ENCODE peak calls at places on chromosomes 6 and 20, in four cellular contexts. One of them, this sample, is unnamed.

GRCh38 chr6:134979142-134979541 is 29.2 kb upstream of the ALDH8A1 start:
- DNase-seq in nephron progenitor cell: no peak
- DNase-seq in OCI-LY7: no peak
- DNase-seq in A673: no peak
- DNase-seq in this sample: no peak

GRCh38 chr20:3749689-3750639 is 17.5 kb downstream of the HSPA12B start:
- DNase-seq in nephron progenitor cell: peak
- DNase-seq in OCI-LY7: no peak
- DNase-seq in A673: peak
- DNase-seq in this sample: peak

GRCh38 chr6:49462599-49462926 is 490 bp downstream of the MMUT start:
- DNase-seq in nephron progenitor cell: no peak
- DNase-seq in OCI-LY7: no peak
- DNase-seq in A673: no peak
- DNase-seq in this sample: peak

GRCh38 chr6:142485256-142485655 is 183.4 kb downstream of the ADGRG6 start:
- DNase-seq in nephron progenitor cell: no peak
- DNase-seq in OCI-LY7: no peak
- DNase-seq in A673: no peak
- DNase-seq in this sample: no peak

GRCh38 chr6:17450825-17451224 is 57.4 kb downstream of the CAP2 start:
- DNase-seq in nephron progenitor cell: no peak
- DNase-seq in OCI-LY7: no peak
- DNase-seq in A673: peak
- DNase-seq in this sample: no peak

GRCh38 chr6:140537211-140537610 is 1162.8 kb upstream of the CITED2 start:
- DNase-seq in nephron progenitor cell: no peak
- DNase-seq in OCI-LY7: no peak
- DNase-seq in A673: no peak
- DNase-seq in this sample: no peak

GRCh38 chr6:148166339-148166949 is 176.2 kb upstream of the SASH1 start:
- DNase-seq in nephron progenitor cell: no peak
- DNase-seq in OCI-LY7: peak
- DNase-seq in A673: peak
- DNase-seq in this sample: peak

GRCh38 chr6:158869010-158869603 is 49.9 kb upstream of the EZR start:
- DNase-seq in nephron progenitor cell: peak
- DNase-seq in OCI-LY7: peak
- DNase-seq in A673: no peak
- DNase-seq in this sample: peak

GRCh38 chr20:57650266-57650665 is 30.0 kb upstream of the ZBP1 start:
- DNase-seq in nephron progenitor cell: no peak
- DNase-seq in OCI-LY7: no peak
- DNase-seq in A673: no peak
- DNase-seq in this sample: no peak

GRCh38 chr6:104887350-104887749 is 27.6 kb upstream of the HACE1 start:
- DNase-seq in nephron progenitor cell: peak
- DNase-seq in OCI-LY7: peak
- DNase-seq in A673: peak
- DNase-seq in this sample: no peak

GRCh38 chr6:116398366-116399005 is 27.7 kb downstream of the DSE start:
- DNase-seq in nephron progenitor cell: no peak
- DNase-seq in OCI-LY7: no peak
- DNase-seq in A673: no peak
- DNase-seq in this sample: no peak

GRCh38 chr20:5400164-5400762 is 83.5 kb upstream of the PROKR2 start:
- DNase-seq in nephron progenitor cell: peak
- DNase-seq in OCI-LY7: peak
- DNase-seq in A673: peak
- DNase-seq in this sample: peak

GRCh38 chr6:6649824-6650349 is 61.4 kb downstream of the LY86 start:
- DNase-seq in nephron progenitor cell: no peak
- DNase-seq in OCI-LY7: no peak
- DNase-seq in A673: no peak
- DNase-seq in this sample: no peak

GRCh38 chr6:102619585-102619984 is 1226.1 kb downstream of the GRIK2 start:
- DNase-seq in nephron progenitor cell: no peak
- DNase-seq in OCI-LY7: peak
- DNase-seq in A673: peak
- DNase-seq in this sample: peak

GRCh38 chr20:44388466-44389023 is 33.0 kb downstream of the HNF4A start:
- DNase-seq in nephron progenitor cell: peak
- DNase-seq in OCI-LY7: peak
- DNase-seq in A673: peak
- DNase-seq in this sample: peak

GRCh38 chr6:62803094-62803493 is 408.2 kb upstream of the FKBP1C start:
- DNase-seq in nephron progenitor cell: no peak
- DNase-seq in OCI-LY7: no peak
- DNase-seq in A673: no peak
- DNase-seq in this sample: no peak

GRCh38 chr6:163263998-163264661 is 150.4 kb upstream of the QKI start:
- DNase-seq in nephron progenitor cell: no peak
- DNase-seq in OCI-LY7: no peak
- DNase-seq in A673: no peak
- DNase-seq in this sample: no peak

GRCh38 chr6:69795469-69796080 is 1.2 kb downstream of the LMBRD1 start:
- DNase-seq in nephron progenitor cell: no peak
- DNase-seq in OCI-LY7: peak
- DNase-seq in A673: no peak
- DNase-seq in this sample: peak

GRCh38 chr6:167995731-167996151 is 1.7 kb upstream of the KIF25 start:
- DNase-seq in nephron progenitor cell: no peak
- DNase-seq in OCI-LY7: no peak
- DNase-seq in A673: no peak
- DNase-seq in this sample: no peak

GRCh38 chr6:140178550-140179334 is 804.3 kb upstream of the CITED2 start:
- DNase-seq in nephron progenitor cell: no peak
- DNase-seq in OCI-LY7: no peak
- DNase-seq in A673: no peak
- DNase-seq in this sample: no peak

GRCh38 chr6:136757150-136757549 is 35.1 kb downstream of the MAP3K5 start:
- DNase-seq in nephron progenitor cell: no peak
- DNase-seq in OCI-LY7: no peak
- DNase-seq in A673: no peak
- DNase-seq in this sample: no peak

GRCh38 chr6:2853766-2854393 is 12.2 kb upstream of the SERPINB1 start:
- DNase-seq in nephron progenitor cell: peak
- DNase-seq in OCI-LY7: peak
- DNase-seq in A673: peak
- DNase-seq in this sample: no peak

GRCh38 chr6:32148722-32149576 is 2.8 kb downstream of the PRRT1 start:
- DNase-seq in nephron progenitor cell: no peak
- DNase-seq in OCI-LY7: no peak
- DNase-seq in A673: no peak
- DNase-seq in this sample: no peak

GRCh38 chr6:128235556-128235955 is 284.8 kb downstream of the PTPRK start:
- DNase-seq in nephron progenitor cell: no peak
- DNase-seq in OCI-LY7: no peak
- DNase-seq in A673: no peak
- DNase-seq in this sample: no peak

GRCh38 chr6:110329729-110330436 is 28.3 kb downstream of the METTL24 start:
- DNase-seq in nephron progenitor cell: peak
- DNase-seq in OCI-LY7: no peak
- DNase-seq in A673: peak
- DNase-seq in this sample: no peak

GRCh38 chr6:3489032-3489757 is 32.3 kb upstream of the SLC22A23 start:
- DNase-seq in nephron progenitor cell: no peak
- DNase-seq in OCI-LY7: no peak
- DNase-seq in A673: no peak
- DNase-seq in this sample: no peak

GRCh38 chr20:23233341-23233740 is 117.2 kb upstream of the NXT1 start:
- DNase-seq in nephron progenitor cell: no peak
- DNase-seq in OCI-LY7: no peak
- DNase-seq in A673: no peak
- DNase-seq in this sample: no peak

GRCh38 chr20:40416274-40416673 is 272.8 kb downstream of the MAFB start:
- DNase-seq in nephron progenitor cell: no peak
- DNase-seq in OCI-LY7: no peak
- DNase-seq in A673: no peak
- DNase-seq in this sample: no peak

GRCh38 chr6:110672122-110672521 is 143.1 kb downstream of the CDK19 start:
- DNase-seq in nephron progenitor cell: no peak
- DNase-seq in OCI-LY7: no peak
- DNase-seq in A673: no peak
- DNase-seq in this sample: no peak

GRCh38 chr6:160882741-160883340 is 108.7 kb upstream of the MAP3K4 start:
- DNase-seq in nephron progenitor cell: no peak
- DNase-seq in OCI-LY7: no peak
- DNase-seq in A673: no peak
- DNase-seq in this sample: no peak

GRCh38 chr6:19812512-19813119 is 24.6 kb upstream of the ID4 start:
- DNase-seq in nephron progenitor cell: no peak
- DNase-seq in OCI-LY7: peak
- DNase-seq in A673: peak
- DNase-seq in this sample: peak

GRCh38 chr6:16450285-16450684 is 211.9 kb downstream of the GMPR start:
- DNase-seq in nephron progenitor cell: no peak
- DNase-seq in OCI-LY7: no peak
- DNase-seq in A673: no peak
- DNase-seq in this sample: no peak

GRCh38 chr6:3455121-3455489 is 1.7 kb downstream of the SLC22A23 start:
- DNase-seq in nephron progenitor cell: no peak
- DNase-seq in OCI-LY7: no peak
- DNase-seq in A673: no peak
- DNase-seq in this sample: peak

GRCh38 chr20:56368351-56369134 is 9.8 kb downstream of the FAM210B start:
- DNase-seq in nephron progenitor cell: no peak
- DNase-seq in OCI-LY7: no peak
- DNase-seq in A673: no peak
- DNase-seq in this sample: no peak

GRCh38 chr20:37534401-37535157 is 6.9 kb upstream of the BLCAP start:
- DNase-seq in nephron progenitor cell: peak
- DNase-seq in OCI-LY7: peak
- DNase-seq in A673: peak
- DNase-seq in this sample: peak

GRCh38 chr6:138005846-138006245 is 101.4 kb downstream of the PERP start:
- DNase-seq in nephron progenitor cell: no peak
- DNase-seq in OCI-LY7: no peak
- DNase-seq in A673: no peak
- DNase-seq in this sample: no peak